ENCODE peak calls at places on chromosomes 1 and 21, in six cellular contexts. A, J, Z, E, F and T are unnamed samples.

GRCh38 chr1:232472485-232473041 is 157.4 kb downstream of the SIPA1L2 start:
- DNase-seq in A (no peak), J (peak; percentile 65), Z (peak; percentile 64), E (no peak), F (no peak), T (peak; percentile 24)

GRCh38 chr21:31623664-31624063 is 35.8 kb upstream of the SOD1 start:
- DNase-seq in A (no peak), J (peak; percentile 26), Z (peak; percentile 73), E (no peak), F (no peak), T (peak; percentile 17)

GRCh38 chr1:21238141-21238800 is 52.0 kb downstream of the ECE1 start:
- DNase-seq in A (no peak), J (peak; percentile 97), Z (no peak), E (peak; percentile 41), F (no peak), T (no peak)

GRCh38 chr1:24964811-24965570 is 34.9 kb upstream of the RUNX3 start:
- DNase-seq in A (no peak), J (no peak), Z (no peak), E (no peak), F (peak; percentile 97), T (no peak)

GRCh38 chr1:8727809-8728213 is 89.6 kb downstream of the RERE start:
- DNase-seq in A (no peak), J (no peak), Z (no peak), E (no peak), F (no peak), T (peak; percentile 27)

GRCh38 chr1:230749635-230750034 is 2.4 kb downstream of the CAPN9 start:
- DNase-seq in A (no peak), J (no peak), Z (no peak), E (no peak), F (no peak), T (no peak)

GRCh38 chr1:155110381-155110780 is 17.3 kb upstream of the EFNA1 start:
- DNase-seq in A (no peak), J (no peak), Z (no peak), E (no peak), F (no peak), T (no peak)

GRCh38 chr1:108082006-108082405 is 117.0 kb upstream of the VAV3 start:
- DNase-seq in A (no peak), J (no peak), Z (no peak), E (no peak), F (no peak), T (no peak)

GRCh38 chr1:78075621-78076020 is 29.9 kb downstream of the GIPC2 start:
- DNase-seq in A (no peak), J (peak; percentile 28), Z (no peak), E (no peak), F (no peak), T (peak; percentile 50)

GRCh38 chr1:12601690-12602632 is 16.0 kb downstream of the DHRS3 start:
- DNase-seq in A (no peak), J (peak; percentile 66), Z (peak; percentile 64), E (no peak), F (no peak), T (no peak)

GRCh38 chr21:17903029-17903806 is 84.1 kb upstream of the C21orf91 start:
- DNase-seq in A (no peak), J (peak; percentile 73), Z (peak; percentile 39), E (no peak), F (no peak), T (peak; percentile 50)

GRCh38 chr1:23419180-23419579 is 5.4 kb downstream of the TCEA3 start:
- DNase-seq in A (no peak), J (no peak), Z (peak; percentile 74), E (no peak), F (no peak), T (no peak)
- H3K27me3 ChIP-seq in A (peaks cover 5% of the 10 kb centered on the region), J (no peaks in the 10 kb centered on the region), Z (peaks cover 100% of the 10 kb centered on the region), E (no peaks in the 10 kb centered on the region), F (peaks cover 12% of the 10 kb centered on the region), T (no peaks in the 10 kb centered on the region)

DNA sequence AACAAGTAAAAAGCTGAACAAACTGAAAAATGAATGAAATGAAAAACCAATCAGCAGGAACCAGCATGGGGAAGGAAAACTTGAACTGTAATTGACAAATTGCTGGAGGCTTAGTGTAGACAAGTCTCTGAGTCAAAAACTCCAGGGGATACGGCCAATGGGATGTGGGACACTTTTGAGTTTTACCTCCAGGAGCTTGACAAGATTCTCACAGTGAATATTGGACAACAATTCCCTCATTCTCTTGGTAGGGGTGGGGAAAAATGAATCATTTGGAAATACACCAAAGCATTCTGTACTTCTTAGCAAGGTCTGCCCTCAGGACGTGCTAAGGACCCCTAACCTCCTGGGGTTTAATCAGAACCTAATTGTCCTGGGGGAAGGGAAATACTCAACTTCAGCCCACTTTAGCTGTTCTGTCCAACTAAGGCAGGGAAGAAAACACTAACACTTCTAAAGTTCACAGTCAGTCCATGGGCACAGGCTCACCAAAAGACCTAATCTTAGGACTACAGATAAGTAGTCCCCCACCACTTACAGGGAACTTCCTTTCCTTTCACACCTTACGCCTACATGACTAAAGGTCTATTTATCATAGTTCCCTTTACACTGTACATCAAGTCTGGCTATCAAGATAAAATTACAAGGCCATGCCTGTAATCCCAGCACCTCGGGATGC is 60.7 kb upstream of the CDC42BPA start:
- DNase-seq in A (peak; percentile 9), J (peak; percentile 72), Z (no peak), E (no peak), F (no peak), T (no peak)
- H3K27ac ChIP-seq in A (no peak overlapping the region), J (no peak overlapping the region), Z (no peak overlapping the region), E (no peak overlapping the region), F (no peak overlapping the region), T (no peak overlapping the region)

DNA sequence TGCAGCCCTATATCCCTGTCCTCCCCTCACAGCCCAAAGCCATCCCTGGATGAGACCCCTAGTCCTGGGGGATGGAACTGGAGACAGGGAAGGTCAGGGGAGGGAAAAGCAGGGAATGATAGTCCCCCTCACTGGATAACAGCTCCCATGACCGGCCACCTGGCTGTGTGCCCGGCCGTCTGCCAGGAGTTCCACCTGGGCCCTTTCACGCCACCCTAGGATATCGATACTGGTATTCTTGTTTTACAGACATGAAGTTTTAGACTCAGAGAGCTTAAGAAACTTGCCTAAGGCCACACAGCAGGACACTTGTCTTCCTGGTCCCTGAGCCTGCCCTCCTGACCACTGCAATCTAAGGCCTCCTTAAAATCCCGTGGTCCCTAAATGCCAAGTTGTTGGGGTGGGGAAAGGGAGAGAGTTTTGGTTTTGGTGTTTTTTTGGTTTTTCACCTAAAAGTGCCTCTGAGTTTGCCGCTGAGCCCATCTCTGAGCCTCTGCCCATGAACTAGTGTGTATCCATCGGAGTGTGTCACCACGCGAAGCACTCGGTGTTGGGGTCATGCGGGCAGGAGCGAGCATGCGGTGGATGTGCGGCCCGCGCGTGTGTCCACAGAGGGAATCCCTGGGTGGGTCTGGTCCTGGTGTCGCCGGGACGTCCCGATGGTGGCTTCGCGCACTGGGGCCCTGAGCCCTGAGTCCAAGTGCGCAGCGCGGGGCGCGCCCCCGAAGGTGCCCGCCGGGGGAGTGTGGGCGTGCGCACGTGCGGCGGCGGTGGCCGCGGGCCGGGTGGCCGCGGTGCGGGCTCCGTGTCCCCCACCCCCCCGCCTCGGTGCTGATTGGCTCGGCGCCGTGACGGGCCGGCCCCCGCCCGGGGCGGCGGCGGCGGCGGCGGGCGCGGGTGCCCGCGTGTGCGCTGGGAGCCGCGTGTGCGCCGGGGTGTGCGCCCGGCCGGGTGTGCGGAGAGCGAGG is at the start of gene EPHA8:
- DNase-seq in A (no peak), J (no peak), Z (peak; percentile 28), E (no peak), F (no peak), T (no peak)
- TF ChIP-seq EZH2 in A (peak; percentile 95), J (peak; percentile 28), Z (peak; percentile 76), E (no peak), F (no peak), T (peak; percentile 88)

GRCh38 chr1:204974326-204974725 is 68.7 kb upstream of the CNTN2 start:
- DNase-seq in A (no peak), J (no peak), Z (peak; percentile 25), E (no peak), F (no peak), T (no peak)
- H3K27me3 ChIP-seq in A (no peaks in the 10 kb centered on the region), J (peaks cover 12% of the 10 kb centered on the region), Z (no peaks in the 10 kb centered on the region), E (peaks cover 83% of the 10 kb centered on the region), F (peaks cover 12% of the 10 kb centered on the region), T (peaks cover 6% of the 10 kb centered on the region)

GRCh38 chr1:207847116-207847515 is 63.8 kb downstream of the CD34 start:
- DNase-seq in A (no peak), J (peak; percentile 91), Z (no peak), E (no peak), F (no peak), T (no peak)

GRCh38 chr1:207848234-207848633 is 62.7 kb downstream of the CD34 start:
- DNase-seq in A (peak; percentile 70), J (peak; percentile 98), Z (no peak), E (peak; percentile 41), F (no peak), T (no peak)

GRCh38 chr1:207842506-207842905 is 68.4 kb downstream of the CD34 start:
- DNase-seq in A (no peak), J (no peak), Z (no peak), E (no peak), F (no peak), T (no peak)

GRCh38 chr1:207844374-207844773 is 66.6 kb downstream of the CD34 start:
- DNase-seq in A (no peak), J (no peak), Z (no peak), E (no peak), F (no peak), T (no peak)

DNA sequence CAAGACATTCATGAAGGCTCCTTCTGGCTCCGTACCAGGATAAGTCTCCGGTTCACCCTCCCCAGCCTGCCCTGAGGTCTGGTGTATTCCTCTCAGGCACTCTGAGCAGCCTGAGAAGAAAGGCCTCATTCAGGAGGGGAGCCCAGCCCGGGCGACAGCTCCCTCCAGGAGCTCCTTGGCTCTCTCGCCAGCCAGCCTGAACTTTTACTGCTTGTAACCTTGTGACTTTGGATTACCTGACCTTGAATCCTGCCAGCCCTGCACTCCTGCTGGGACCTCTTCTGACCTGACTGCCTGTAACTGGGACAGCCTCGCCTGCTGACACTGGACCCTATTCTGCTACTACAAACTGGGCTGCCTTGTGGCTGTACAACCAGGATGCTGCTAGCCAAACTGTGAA is 65.8 kb downstream of the CD34 start:
- DNase-seq in A (no peak), J (no peak), Z (no peak), E (no peak), F (no peak), T (no peak)
- H3K27ac ChIP-seq in A (no peak overlapping the region), J (no peak overlapping the region), Z (no peak overlapping the region), E (no peak overlapping the region), F (peak overlapping the region; percentile 3), T (no peak overlapping the region)

GRCh38 chr1:110608247-110608646 is 2.1 kb upstream of the KCNA2 start:
- DNase-seq in A (no peak), J (no peak), Z (no peak), E (no peak), F (no peak), T (no peak)

GRCh38 chr1:110605901-110606783 is at the start of gene KCNA2:
- DNase-seq in A (no peak), J (no peak), Z (peak; percentile 80), E (no peak), F (no peak), T (peak; percentile 83)

GRCh38 chr1:110606784-110607662 is 865 bp upstream of the KCNA2 start:
- DNase-seq in A (no peak), J (no peak), Z (peak; percentile 48), E (no peak), F (no peak), T (peak; percentile 61)

GRCh38 chr1:110605446-110605845 is 712 bp downstream of the KCNA2 start:
- DNase-seq in A (no peak), J (no peak), Z (no peak), E (no peak), F (no peak), T (no peak)

GRCh38 chr1:110607663-110608230 is 1.6 kb upstream of the KCNA2 start:
- DNase-seq in A (no peak), J (no peak), Z (peak; percentile 30), E (no peak), F (no peak), T (no peak)
- TF ChIP-seq EZH2 in A (peak; percentile 89), J (no peak), Z (peak; percentile 79), E (no peak), F (no peak), T (no peak)

GRCh38 chr1:165355221-165355976 is 1.1 kb downstream of the LMX1A start:
- DNase-seq in A (no peak), J (no peak), Z (peak; percentile 58), E (no peak), F (no peak), T (no peak)
- H3K27me3 ChIP-seq in A (peaks cover 81% of the 10 kb centered on the region), J (peaks cover 65% of the 10 kb centered on the region), Z (peaks cover 99% of the 10 kb centered on the region), E (peaks cover 20% of the 10 kb centered on the region), F (peaks cover 8% of the 10 kb centered on the region), T (peaks cover 88% of the 10 kb centered on the region)